ENCODE peak calls at places on chromosomes 16 and 17, in eight cellular contexts. One of them, this sample, is unnamed. For H3K9me3 and H3K4me1, the result is how much of the 10 kb centered on the place peaks cover.

GRCh38 chr16:74485916-74486315 is 64.6 kb upstream of the CLEC18B start:
- DNase-seq in A549: no peak
- DNase-seq in stomach: no peak
- DNase-seq in neural progenitor cell: no peak
- DNase-seq in upper lobe of right lung: no peak
- DNase-seq in thoracic aorta: no peak
- DNase-seq in cardiac muscle cell: no peak
- DNase-seq in Caco-2: peak
- DNase-seq in this sample: no peak

GRCh38 chr17:7845359-7846062 is 9.4 kb upstream of the TMEM88 start:
- DNase-seq in A549: no peak
- DNase-seq in stomach: no peak
- DNase-seq in neural progenitor cell: no peak
- DNase-seq in upper lobe of right lung: peak
- DNase-seq in thoracic aorta: no peak
- DNase-seq in cardiac muscle cell: no peak
- DNase-seq in Caco-2: no peak
- DNase-seq in this sample: no peak

GRCh38 chr17:59669944-59670343 is 37.3 kb downstream of the PTRH2 start:
- DNase-seq in A549: no peak
- DNase-seq in stomach: no peak
- DNase-seq in neural progenitor cell: no peak
- DNase-seq in upper lobe of right lung: no peak
- DNase-seq in thoracic aorta: no peak
- DNase-seq in cardiac muscle cell: no peak
- DNase-seq in Caco-2: no peak
- DNase-seq in this sample: no peak

GRCh38 chr17:58351182-58351581 is 819 bp downstream of the SUPT4H1 start:
- DNase-seq in A549: no peak
- DNase-seq in stomach: no peak
- DNase-seq in neural progenitor cell: no peak
- DNase-seq in upper lobe of right lung: no peak
- DNase-seq in thoracic aorta: no peak
- DNase-seq in cardiac muscle cell: no peak
- DNase-seq in Caco-2: no peak
- DNase-seq in this sample: no peak

GRCh38 chr16:56469748-56470147 is 18.4 kb downstream of the OGFOD1 start:
- DNase-seq in A549: no peak
- DNase-seq in stomach: no peak
- DNase-seq in neural progenitor cell: no peak
- DNase-seq in upper lobe of right lung: no peak
- DNase-seq in thoracic aorta: no peak
- DNase-seq in cardiac muscle cell: no peak
- DNase-seq in Caco-2: no peak
- DNase-seq in this sample: no peak

GRCh38 chr16:67660564-67661028 is at the start of gene PARD6A:
- DNase-seq in A549: peak
- DNase-seq in stomach: peak
- DNase-seq in neural progenitor cell: peak
- DNase-seq in upper lobe of right lung: peak
- DNase-seq in thoracic aorta: peak
- DNase-seq in cardiac muscle cell: peak
- DNase-seq in Caco-2: peak
- DNase-seq in this sample: peak

GRCh38 chr17:5555254-5555653 is 29.1 kb downstream of the NLRP1 start:
- DNase-seq in A549: no peak
- DNase-seq in stomach: no peak
- DNase-seq in neural progenitor cell: no peak
- DNase-seq in upper lobe of right lung: no peak
- DNase-seq in thoracic aorta: no peak
- DNase-seq in cardiac muscle cell: peak
- DNase-seq in Caco-2: no peak
- DNase-seq in this sample: no peak

GRCh38 chr17:36546418-36547093 is 1.8 kb downstream of the GGNBP2 start:
- DNase-seq in A549: no peak
- DNase-seq in stomach: no peak
- DNase-seq in neural progenitor cell: no peak
- DNase-seq in upper lobe of right lung: no peak
- DNase-seq in thoracic aorta: no peak
- DNase-seq in cardiac muscle cell: peak
- DNase-seq in Caco-2: no peak
- DNase-seq in this sample: no peak

GRCh38 chr17:58278661-58279015 is 2.1 kb downstream of the MPO start:
- DNase-seq in A549: no peak
- DNase-seq in stomach: no peak
- DNase-seq in neural progenitor cell: no peak
- DNase-seq in upper lobe of right lung: peak
- DNase-seq in thoracic aorta: no peak
- DNase-seq in cardiac muscle cell: no peak
- DNase-seq in Caco-2: no peak
- DNase-seq in this sample: no peak

GRCh38 chr17:43840814-43841213 is 6.2 kb upstream of the CD300LG start:
- DNase-seq in A549: peak
- DNase-seq in stomach: no peak
- DNase-seq in neural progenitor cell: peak
- DNase-seq in upper lobe of right lung: no peak
- DNase-seq in thoracic aorta: no peak
- DNase-seq in cardiac muscle cell: peak
- DNase-seq in Caco-2: peak
- DNase-seq in this sample: no peak

GRCh38 chr17:82281502-82282238 is 8.2 kb upstream of the CSNK1D start:
- DNase-seq in A549: peak
- DNase-seq in stomach: peak
- DNase-seq in neural progenitor cell: no peak
- DNase-seq in upper lobe of right lung: peak
- DNase-seq in thoracic aorta: no peak
- DNase-seq in cardiac muscle cell: no peak
- DNase-seq in Caco-2: no peak
- DNase-seq in this sample: peak

GRCh38 chr17:35568561-35568960 is 7.9 kb upstream of the SLFN14 start:
- DNase-seq in A549: peak
- DNase-seq in stomach: no peak
- DNase-seq in neural progenitor cell: peak
- DNase-seq in upper lobe of right lung: no peak
- DNase-seq in thoracic aorta: no peak
- DNase-seq in cardiac muscle cell: peak
- DNase-seq in Caco-2: peak
- DNase-seq in this sample: peak

GRCh38 chr16:66569131-66569530 is 2.9 kb downstream of the CMTM1 start:
- DNase-seq in A549: no peak
- DNase-seq in stomach: no peak
- DNase-seq in neural progenitor cell: no peak
- DNase-seq in upper lobe of right lung: no peak
- DNase-seq in thoracic aorta: no peak
- DNase-seq in cardiac muscle cell: no peak
- DNase-seq in Caco-2: no peak
- DNase-seq in this sample: no peak

GRCh38 chr16:85965125-85965524 is 66.2 kb downstream of the IRF8 start:
- DNase-seq in A549: no peak
- DNase-seq in stomach: no peak
- DNase-seq in neural progenitor cell: no peak
- DNase-seq in upper lobe of right lung: no peak
- DNase-seq in thoracic aorta: no peak
- DNase-seq in cardiac muscle cell: no peak
- DNase-seq in Caco-2: no peak
- DNase-seq in this sample: no peak

GRCh38 chr17:8337802-8338744 is 1.6 kb upstream of the ODF4 start:
- DNase-seq in A549: no peak
- DNase-seq in stomach: no peak
- DNase-seq in neural progenitor cell: peak
- DNase-seq in upper lobe of right lung: no peak
- DNase-seq in thoracic aorta: no peak
- DNase-seq in cardiac muscle cell: no peak
- DNase-seq in Caco-2: no peak
- DNase-seq in this sample: no peak

GRCh38 chr17:8122391-8122922 is 1.4 kb downstream of the HES7 start:
- DNase-seq in A549: peak
- DNase-seq in stomach: no peak
- DNase-seq in neural progenitor cell: peak
- DNase-seq in upper lobe of right lung: no peak
- DNase-seq in thoracic aorta: no peak
- DNase-seq in cardiac muscle cell: no peak
- DNase-seq in Caco-2: no peak
- DNase-seq in this sample: no peak

GRCh38 chr17:31444026-31444425 is 52.6 kb downstream of the RAB11FIP4 start:
- DNase-seq in A549: no peak
- DNase-seq in stomach: no peak
- DNase-seq in neural progenitor cell: no peak
- DNase-seq in upper lobe of right lung: no peak
- DNase-seq in thoracic aorta: no peak
- DNase-seq in cardiac muscle cell: no peak
- DNase-seq in Caco-2: no peak
- DNase-seq in this sample: no peak

DNA sequence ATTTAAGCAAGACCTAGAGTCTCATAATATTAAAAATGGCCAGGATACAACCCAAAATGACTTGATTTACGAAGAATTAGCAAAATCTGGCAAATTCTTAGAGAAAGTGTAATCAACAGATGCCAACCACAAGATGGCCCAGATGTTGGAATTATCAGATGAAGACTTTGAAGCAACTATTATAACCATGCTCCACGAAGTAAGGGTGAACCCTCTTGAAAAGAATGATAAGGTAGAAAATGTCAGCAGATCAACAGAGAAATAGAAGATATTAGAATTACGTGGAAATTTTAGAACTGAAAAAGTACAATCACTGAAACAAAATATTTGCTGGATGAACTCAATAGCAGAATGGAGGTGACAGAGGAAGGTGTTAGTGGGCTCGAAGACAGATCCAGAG is 50.1 kb upstream of the CLEC19A start:
- DNase-seq in A549: no peak
- DNase-seq in stomach: no peak
- DNase-seq in neural progenitor cell: no peak
- DNase-seq in upper lobe of right lung: no peak
- DNase-seq in thoracic aorta: no peak
- DNase-seq in cardiac muscle cell: no peak
- DNase-seq in Caco-2: no peak
- DNase-seq in this sample: no peak
- H3K9me3 ChIP-seq in A549: under half
- H3K9me3 ChIP-seq in stomach: under half
- H3K9me3 ChIP-seq in neural progenitor cell: under half
- H3K9me3 ChIP-seq in upper lobe of right lung: under half
- H3K9me3 ChIP-seq in thoracic aorta: under half
- H3K9me3 ChIP-seq in cardiac muscle cell: under half
- H3K9me3 ChIP-seq in Caco-2: under half
- H3K9me3 ChIP-seq in this sample: under half

DNA sequence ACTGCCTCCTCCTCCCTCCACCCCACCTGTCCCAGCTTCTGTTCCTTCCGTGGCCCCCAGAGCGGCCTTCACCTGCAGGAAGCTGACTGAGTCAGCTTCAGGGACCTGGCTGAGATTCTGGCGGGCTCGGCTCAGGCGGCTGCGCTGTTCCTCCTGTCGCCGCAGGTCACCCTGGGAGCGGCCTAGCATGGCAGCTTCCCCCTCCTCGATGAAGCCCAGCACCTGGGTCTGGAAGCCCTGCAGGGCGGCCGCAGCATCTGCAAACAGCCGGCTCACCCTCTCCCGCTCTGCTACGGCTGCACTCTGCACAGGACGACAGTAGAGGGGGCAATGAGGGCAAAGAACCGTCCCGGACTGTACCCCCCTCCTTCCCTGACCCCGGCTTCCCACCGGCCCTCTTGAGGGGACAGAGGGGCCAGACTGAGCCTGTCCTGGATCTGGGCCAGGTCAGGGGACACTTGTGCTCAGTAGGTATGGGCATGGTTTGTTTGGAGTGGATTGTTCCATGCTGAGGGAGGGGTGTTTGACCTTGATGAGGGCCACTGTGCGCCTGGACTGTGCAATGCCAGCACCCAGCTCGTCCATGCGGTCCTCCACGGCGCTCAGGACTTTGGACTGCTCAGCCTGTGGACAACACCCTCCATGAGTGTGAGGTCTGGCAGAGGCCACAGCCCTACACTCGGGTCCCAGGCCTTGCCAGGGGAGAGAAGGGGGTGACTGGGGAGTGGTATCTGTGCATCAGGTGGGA is 2.0 kb downstream of the TRIM47 start:
- DNase-seq in A549: peak
- DNase-seq in stomach: peak
- DNase-seq in neural progenitor cell: peak
- DNase-seq in upper lobe of right lung: peak
- DNase-seq in thoracic aorta: no peak
- DNase-seq in cardiac muscle cell: no peak
- DNase-seq in Caco-2: no peak
- DNase-seq in this sample: peak
- TF ChIP-seq CTCF in A549: peak
- TF ChIP-seq CTCF in stomach: no peak
- TF ChIP-seq CTCF in neural progenitor cell: peak
- TF ChIP-seq CTCF in upper lobe of right lung: no peak
- TF ChIP-seq CTCF in thoracic aorta: peak
- TF ChIP-seq CTCF in cardiac muscle cell: peak
- TF ChIP-seq CTCF in Caco-2: no peak
- TF ChIP-seq CTCF in this sample: peak

DNA sequence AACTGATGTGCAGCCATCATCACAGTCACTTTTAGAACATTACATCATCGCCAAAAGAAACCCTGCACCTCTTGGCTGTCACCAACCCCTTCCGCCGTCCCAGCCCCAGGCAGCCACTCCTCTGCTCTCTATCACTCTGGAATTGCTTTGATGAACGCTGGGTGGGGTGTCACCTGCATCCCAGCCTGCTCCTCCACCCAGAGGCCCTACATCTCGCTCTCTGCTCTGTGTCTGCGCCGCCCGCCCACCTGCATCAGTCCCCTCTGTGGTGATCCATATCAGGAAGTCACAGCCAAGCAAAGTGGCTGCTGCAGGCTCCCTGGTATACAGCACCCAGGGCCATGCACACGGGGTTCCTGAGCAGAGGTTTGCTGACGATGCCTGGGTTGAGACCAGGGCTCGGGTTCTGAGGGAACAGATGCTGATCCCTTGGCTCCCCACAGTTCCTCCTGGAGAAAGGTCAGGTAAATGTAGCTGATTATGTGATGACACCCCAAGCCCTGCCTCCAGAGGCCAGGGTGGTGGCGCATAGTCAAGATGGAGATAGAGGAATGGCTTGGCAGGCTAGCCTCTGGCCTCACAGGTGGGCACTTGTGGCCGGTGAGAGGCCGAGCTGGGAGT is 30.9 kb downstream of the MPRIP start:
- DNase-seq in A549: no peak
- DNase-seq in stomach: no peak
- DNase-seq in neural progenitor cell: no peak
- DNase-seq in upper lobe of right lung: peak
- DNase-seq in thoracic aorta: no peak
- DNase-seq in cardiac muscle cell: no peak
- DNase-seq in Caco-2: no peak
- DNase-seq in this sample: no peak
- H3K4me1 ChIP-seq in A549: half or more
- H3K4me1 ChIP-seq in stomach: half or more
- H3K4me1 ChIP-seq in neural progenitor cell: under half
- H3K4me1 ChIP-seq in upper lobe of right lung: under half
- H3K4me1 ChIP-seq in thoracic aorta: half or more
- H3K4me1 ChIP-seq in cardiac muscle cell: under half
- H3K4me1 ChIP-seq in Caco-2: under half
- H3K4me1 ChIP-seq in this sample: half or more

DNA sequence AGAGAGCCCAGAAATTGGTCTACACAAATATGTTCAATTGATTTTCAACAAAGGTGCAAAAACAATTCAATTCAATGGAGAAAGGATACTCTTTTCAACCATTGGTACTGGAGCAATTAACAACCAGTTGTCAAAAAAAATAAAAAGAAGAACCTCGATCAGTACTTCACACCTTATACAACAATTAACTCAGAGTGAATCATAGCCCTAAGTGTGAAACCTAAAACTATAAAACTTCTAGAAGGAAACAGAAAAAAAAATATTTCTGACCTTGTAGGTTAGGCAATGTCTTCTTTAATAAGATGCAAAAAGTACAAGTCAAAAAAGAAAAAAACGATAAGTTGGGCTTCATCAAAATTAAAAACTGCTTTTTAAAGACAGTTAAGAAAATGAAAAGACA is 56.1 kb upstream of the CHMP6 start:
- DNase-seq in A549: no peak
- DNase-seq in stomach: no peak
- DNase-seq in neural progenitor cell: no peak
- DNase-seq in upper lobe of right lung: no peak
- DNase-seq in thoracic aorta: no peak
- DNase-seq in cardiac muscle cell: no peak
- DNase-seq in Caco-2: no peak
- DNase-seq in this sample: no peak
- H3K9me3 ChIP-seq in A549: under half
- H3K9me3 ChIP-seq in stomach: under half
- H3K9me3 ChIP-seq in neural progenitor cell: under half
- H3K9me3 ChIP-seq in upper lobe of right lung: under half
- H3K9me3 ChIP-seq in thoracic aorta: under half
- H3K9me3 ChIP-seq in cardiac muscle cell: under half
- H3K9me3 ChIP-seq in Caco-2: under half
- H3K9me3 ChIP-seq in this sample: under half

This sample was measured in Peyer's patch.